ENCODE peak calls at places on chromosomes 5 and 9, in five cellular contexts. One of them, this sample, is unnamed.

GRCh38 chr5:82327961-82328360 is 49.8 kb upstream of the RPS23 start:
- DNase-seq in A549: no peak
- DNase-seq in activated naive CD4-positive, alpha-beta T cell treated with anti-CD3 and anti-CD28 coated beads, Interleukin-2, amount 50 U/mL, for 16 hours: no peak
- DNase-seq in activated CD8-positive, alpha-beta memory T cell treated with anti-CD3 and anti-CD28 coated beads, Interleukin-2, amount 10 ng/mL, durations not matched to agents 7 days and 5 days: no peak
- DNase-seq in sigmoid colon: no peak
- DNase-seq in this sample: no peak

GRCh38 chr9:117796681-117797080 is 92.5 kb downstream of the TLR4 start:
- DNase-seq in A549: no peak
- DNase-seq in activated naive CD4-positive, alpha-beta T cell treated with anti-CD3 and anti-CD28 coated beads, Interleukin-2, amount 50 U/mL, for 16 hours: no peak
- DNase-seq in activated CD8-positive, alpha-beta memory T cell treated with anti-CD3 and anti-CD28 coated beads, Interleukin-2, amount 10 ng/mL, durations not matched to agents 7 days and 5 days: no peak
- DNase-seq in sigmoid colon: no peak
- DNase-seq in this sample: no peak

GRCh38 chr9:134618163-134618822 is 23.3 kb upstream of the COL5A1 start:
- DNase-seq in A549: no peak
- DNase-seq in activated naive CD4-positive, alpha-beta T cell treated with anti-CD3 and anti-CD28 coated beads, Interleukin-2, amount 50 U/mL, for 16 hours: peak
- DNase-seq in activated CD8-positive, alpha-beta memory T cell treated with anti-CD3 and anti-CD28 coated beads, Interleukin-2, amount 10 ng/mL, durations not matched to agents 7 days and 5 days: peak
- DNase-seq in sigmoid colon: peak
- DNase-seq in this sample: no peak

GRCh38 chr5:132138260-132138659 is 64.7 kb downstream of the CSF2 start:
- DNase-seq in A549: no peak
- DNase-seq in activated naive CD4-positive, alpha-beta T cell treated with anti-CD3 and anti-CD28 coated beads, Interleukin-2, amount 50 U/mL, for 16 hours: no peak
- DNase-seq in activated CD8-positive, alpha-beta memory T cell treated with anti-CD3 and anti-CD28 coated beads, Interleukin-2, amount 10 ng/mL, durations not matched to agents 7 days and 5 days: no peak
- DNase-seq in sigmoid colon: no peak
- DNase-seq in this sample: no peak

GRCh38 chr5:122775713-122776084 is 819 bp downstream of the SNX2 start:
- DNase-seq in A549: no peak
- DNase-seq in activated naive CD4-positive, alpha-beta T cell treated with anti-CD3 and anti-CD28 coated beads, Interleukin-2, amount 50 U/mL, for 16 hours: no peak
- DNase-seq in activated CD8-positive, alpha-beta memory T cell treated with anti-CD3 and anti-CD28 coated beads, Interleukin-2, amount 10 ng/mL, durations not matched to agents 7 days and 5 days: no peak
- DNase-seq in sigmoid colon: no peak
- DNase-seq in this sample: no peak

GRCh38 chr9:69012690-69013403 is 1.1 kb downstream of the PRKACG start:
- DNase-seq in A549: no peak
- DNase-seq in activated naive CD4-positive, alpha-beta T cell treated with anti-CD3 and anti-CD28 coated beads, Interleukin-2, amount 50 U/mL, for 16 hours: no peak
- DNase-seq in activated CD8-positive, alpha-beta memory T cell treated with anti-CD3 and anti-CD28 coated beads, Interleukin-2, amount 10 ng/mL, durations not matched to agents 7 days and 5 days: peak
- DNase-seq in sigmoid colon: no peak
- DNase-seq in this sample: peak

GRCh38 chr9:37994639-37995347 is 74.2 kb downstream of the SHB start:
- DNase-seq in A549: no peak
- DNase-seq in activated naive CD4-positive, alpha-beta T cell treated with anti-CD3 and anti-CD28 coated beads, Interleukin-2, amount 50 U/mL, for 16 hours: no peak
- DNase-seq in activated CD8-positive, alpha-beta memory T cell treated with anti-CD3 and anti-CD28 coated beads, Interleukin-2, amount 10 ng/mL, durations not matched to agents 7 days and 5 days: peak
- DNase-seq in sigmoid colon: peak
- DNase-seq in this sample: peak

GRCh38 chr9:34291423-34291822 is 37.6 kb downstream of the KIF24 start:
- DNase-seq in A549: no peak
- DNase-seq in activated naive CD4-positive, alpha-beta T cell treated with anti-CD3 and anti-CD28 coated beads, Interleukin-2, amount 50 U/mL, for 16 hours: no peak
- DNase-seq in activated CD8-positive, alpha-beta memory T cell treated with anti-CD3 and anti-CD28 coated beads, Interleukin-2, amount 10 ng/mL, durations not matched to agents 7 days and 5 days: no peak
- DNase-seq in sigmoid colon: no peak
- DNase-seq in this sample: no peak

GRCh38 chr5:115170128-115170923 is 618 bp upstream of the TRIM36 start:
- DNase-seq in A549: peak
- DNase-seq in activated naive CD4-positive, alpha-beta T cell treated with anti-CD3 and anti-CD28 coated beads, Interleukin-2, amount 50 U/mL, for 16 hours: peak
- DNase-seq in activated CD8-positive, alpha-beta memory T cell treated with anti-CD3 and anti-CD28 coated beads, Interleukin-2, amount 10 ng/mL, durations not matched to agents 7 days and 5 days: peak
- DNase-seq in sigmoid colon: no peak
- DNase-seq in this sample: no peak

GRCh38 chr5:55234171-55234700 is 828 bp upstream of the CCNO start:
- DNase-seq in A549: no peak
- DNase-seq in activated naive CD4-positive, alpha-beta T cell treated with anti-CD3 and anti-CD28 coated beads, Interleukin-2, amount 50 U/mL, for 16 hours: no peak
- DNase-seq in activated CD8-positive, alpha-beta memory T cell treated with anti-CD3 and anti-CD28 coated beads, Interleukin-2, amount 10 ng/mL, durations not matched to agents 7 days and 5 days: no peak
- DNase-seq in sigmoid colon: no peak
- DNase-seq in this sample: no peak